ENCODE peak calls at places on chromosomes 16 and 17, in eight cellular contexts. S is glutamatergic neuron, J is cardiac muscle cell, Z is dorsolateral prefrontal cortex, F is GM23338, G is AG10803, A is fibroblast of mammary gland, N is bronchial epithelial cell. T is an unnamed sample.

GRCh38 chr17:18107061-18107460 is 1.5 kb upstream of the MYO15A start:
- DNase-seq in S (no peak), J (no peak), Z (no peak), F (no peak), G (no peak), A (no peak), N (no peak), T (no peak)

GRCh38 chr17:10151667-10152496 is 46.5 kb downstream of the GAS7 start:
- DNase-seq in S (no peak), J (no peak), Z (no peak), F (no peak), G (no peak), A (no peak), N (no peak), T (no peak)

GRCh38 chr16:86619263-86619935 is 41.0 kb downstream of the FOXL1 start:
- DNase-seq in S (no peak), J (no peak), Z (no peak), F (peak), G (peak), A (peak), N (no peak), T (no peak)

GRCh38 chr17:37490638-37491614 is 1.2 kb downstream of the DUSP14 start:
- DNase-seq in S (no peak), J (peak), Z (peak), F (peak), G (peak), A (peak), N (peak), T (peak)

GRCh38 chr16:30700491-30700890 is 1.5 kb downstream of the SRCAP start:
- DNase-seq in S (no peak), J (peak), Z (no peak), F (no peak), G (no peak), A (peak), N (no peak), T (no peak)

GRCh38 chr17:27810211-27810901 is 10.0 kb upstream of the NOS2 start:
- DNase-seq in S (no peak), J (no peak), Z (no peak), F (peak), G (no peak), A (no peak), N (no peak), T (no peak)

GRCh38 chr17:32519769-32520701 is 33.2 kb downstream of the CDK5R1 start:
- DNase-seq in S (peak), J (no peak), Z (no peak), F (peak), G (peak), A (peak), N (peak), T (peak)

GRCh38 chr17:51164911-51165679 is 1.1 kb upstream of the NME2 start:
- DNase-seq in S (peak), J (no peak), Z (no peak), F (peak), G (no peak), A (no peak), N (no peak), T (peak)

GRCh38 chr17:17718251-17718650 is 37.0 kb downstream of the RAI1 start:
- DNase-seq in S (no peak), J (no peak), Z (no peak), F (no peak), G (no peak), A (no peak), N (no peak), T (no peak)

GRCh38 chr16:88782454-88783390 is 2.3 kb downstream of the PIEZO1 start:
- DNase-seq in S (peak), J (no peak), Z (no peak), F (no peak), G (peak), A (peak), N (peak), T (peak)

GRCh38 chr17:28347261-28347891 is 10.0 kb downstream of the POLDIP2 start:
- DNase-seq in S (no peak), J (no peak), Z (no peak), F (no peak), G (peak), A (peak), N (peak), T (no peak)

GRCh38 chr17:58331815-58332719 is 3.5 kb upstream of the TSPOAP1 start:
- DNase-seq in S (peak), J (no peak), Z (no peak), F (no peak), G (no peak), A (no peak), N (no peak), T (no peak)

GRCh38 chr16:50279142-50279865 is 13.0 kb downstream of the ADCY7 start:
- DNase-seq in S (no peak), J (no peak), Z (peak), F (no peak), G (no peak), A (no peak), N (no peak), T (no peak)

GRCh38 chr16:15888072-15888976 is at the start of gene CEP20:
- DNase-seq in S (peak), J (peak), Z (peak), F (peak), G (peak), A (peak), N (peak), T (peak)
- TF ChIP-seq CTCF in S (no peak), J (peak), Z (peak), F (no peak), G (no peak), A (no peak), N (peak), T (no peak)

GRCh38 chr16:81371106-81371505 is 56.3 kb downstream of the GAN start:
- DNase-seq in S (no peak), J (no peak), Z (no peak), F (no peak), G (peak), A (peak), N (peak), T (no peak)

GRCh38 chr16:81369888-81370504 is 55.2 kb downstream of the GAN start:
- DNase-seq in S (no peak), J (no peak), Z (no peak), F (no peak), G (no peak), A (no peak), N (no peak), T (no peak)

GRCh38 chr16:81365731-81366130 is 51.0 kb downstream of the GAN start:
- DNase-seq in S (no peak), J (no peak), Z (no peak), F (no peak), G (no peak), A (no peak), N (no peak), T (no peak)

GRCh38 chr16:81367821-81368220 is 53.1 kb downstream of the GAN start:
- DNase-seq in S (no peak), J (no peak), Z (no peak), F (no peak), G (no peak), A (no peak), N (no peak), T (no peak)

GRCh38 chr16:81366316-81366932 is 51.7 kb downstream of the GAN start:
- DNase-seq in S (no peak), J (peak), Z (no peak), F (peak), G (peak), A (peak), N (peak), T (peak)
- TF ChIP-seq CTCF in S (peak), J (peak), Z (peak), F (peak), G (peak), A (peak), N (peak), T (peak)

GRCh38 chr17:48023408-48024148 is 14.0 kb downstream of the COPZ2 start:
- DNase-seq in S (peak), J (peak), Z (peak), F (peak), G (peak), A (peak), N (peak), T (peak)

GRCh38 chr17:48025904-48026502 is 11.6 kb downstream of the COPZ2 start:
- DNase-seq in S (no peak), J (no peak), Z (no peak), F (peak), G (no peak), A (no peak), N (peak), T (no peak)

GRCh38 chr17:48022906-48023305 is 14.7 kb downstream of the COPZ2 start:
- DNase-seq in S (no peak), J (no peak), Z (no peak), F (no peak), G (no peak), A (no peak), N (no peak), T (no peak)

GRCh38 chr17:48025040-48025903 is 12.3 kb downstream of the COPZ2 start:
- DNase-seq in S (peak), J (peak), Z (peak), F (peak), G (peak), A (peak), N (peak), T (peak)

DNA sequence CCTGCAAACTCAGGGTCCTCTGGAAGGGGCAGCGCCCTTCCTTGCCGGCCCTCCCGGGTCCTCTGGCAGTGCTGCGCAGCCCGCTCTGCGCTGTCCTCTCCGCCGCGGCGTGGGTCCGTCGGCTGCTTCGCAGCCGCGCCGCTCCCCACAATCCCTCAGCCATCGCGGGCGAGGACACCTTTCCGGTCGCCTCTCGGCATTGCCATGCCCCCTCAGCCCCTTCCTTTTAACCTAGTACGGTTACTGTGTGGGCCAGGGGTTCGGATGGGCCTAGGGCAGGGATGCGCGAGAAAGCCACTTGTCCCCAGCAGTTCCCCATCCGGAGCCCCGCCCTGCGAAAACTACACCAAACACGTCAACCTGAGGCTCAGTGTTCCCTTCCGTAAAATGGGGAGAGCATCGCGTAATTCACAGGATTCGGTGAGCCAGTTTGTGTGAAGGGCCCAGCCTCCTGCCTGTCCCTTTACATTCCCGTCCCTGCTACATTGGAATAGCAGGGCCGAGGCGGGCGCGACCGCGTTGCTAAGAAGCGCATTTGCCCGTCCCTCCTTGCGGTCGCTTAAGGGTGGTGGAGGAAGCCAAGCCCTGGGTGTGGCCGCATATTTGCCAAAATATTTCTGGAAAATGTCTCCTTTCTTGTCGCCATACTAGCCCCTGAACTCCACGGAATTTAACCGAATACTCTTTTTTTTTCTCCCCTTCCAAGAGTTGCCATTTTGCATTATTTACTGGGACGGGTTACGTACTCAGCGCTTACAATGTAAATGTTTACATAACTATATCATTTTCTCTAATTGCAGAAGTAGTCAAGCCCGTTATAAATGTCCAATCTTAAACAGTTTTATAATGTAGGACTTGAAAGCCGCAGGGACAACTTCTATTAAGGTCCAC is 13.2 kb downstream of the COPZ2 start:
- DNase-seq in S (peak), J (peak), Z (no peak), F (peak), G (peak), A (peak), N (no peak), T (peak)
- TF ChIP-seq CTCF in S (no peak), J (no peak), Z (no peak), F (no peak), G (no peak), A (no peak), N (no peak), T (no peak)

GRCh38 chr17:82035956-82036633 is 1.4 kb downstream of the DCXR start:
- DNase-seq in S (no peak), J (no peak), Z (no peak), F (no peak), G (no peak), A (no peak), N (no peak), T (no peak)

GRCh38 chr17:82037889-82038195 is 345 bp upstream of the DCXR start:
- DNase-seq in S (no peak), J (no peak), Z (no peak), F (no peak), G (no peak), A (no peak), N (no peak), T (no peak)

GRCh38 chr17:82036634-82037112 is 824 bp downstream of the DCXR start:
- DNase-seq in S (no peak), J (no peak), Z (no peak), F (no peak), G (no peak), A (no peak), N (no peak), T (no peak)

GRCh38 chr17:82035488-82035887 is 2.0 kb downstream of the DCXR start:
- DNase-seq in S (no peak), J (no peak), Z (no peak), F (no peak), G (no peak), A (no peak), N (no peak), T (no peak)

DNA sequence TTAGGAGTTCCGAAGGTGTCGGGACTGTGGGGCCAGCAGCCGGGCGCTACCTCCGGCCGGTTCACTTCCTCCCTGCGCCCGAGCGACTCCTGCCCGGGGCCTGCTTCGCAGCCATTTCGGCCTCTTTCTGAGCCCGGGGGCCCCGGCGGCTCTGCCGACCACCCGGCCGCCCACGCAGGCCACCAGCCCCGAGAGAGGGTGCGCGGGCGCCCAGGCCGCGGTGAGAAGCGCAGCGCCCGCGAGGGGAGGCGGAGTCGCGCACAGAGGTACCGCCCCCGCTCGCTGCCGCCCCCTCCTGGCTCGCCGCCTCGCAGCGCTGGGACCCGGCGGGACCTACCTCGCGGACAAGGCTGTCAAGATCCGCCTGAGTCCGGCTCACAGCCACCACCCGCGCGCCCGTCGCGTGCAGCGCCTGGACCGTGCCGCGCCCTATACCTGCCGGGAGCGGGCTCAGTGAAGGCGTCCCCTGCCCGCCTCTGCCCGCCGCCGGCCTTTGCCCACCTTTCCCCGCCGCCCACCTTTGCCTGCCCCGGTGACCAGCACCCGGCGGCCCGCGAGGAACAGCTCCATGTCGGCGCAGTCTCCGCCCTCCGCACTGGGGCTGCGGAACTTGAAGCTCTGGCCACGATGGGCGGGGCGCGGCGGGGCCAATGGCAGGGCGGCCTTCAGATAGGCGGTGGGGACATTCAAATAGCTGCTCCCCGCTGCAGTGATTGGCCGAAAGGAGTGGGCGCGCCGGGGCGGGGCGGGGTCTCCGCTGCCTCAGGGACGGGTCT is at the start of gene DCXR:
- DNase-seq in S (peak), J (peak), Z (peak), F (peak), G (peak), A (peak), N (peak), T (peak)
- TF ChIP-seq CTCF in S (peak), J (peak), Z (peak), F (peak), G (peak), A (no peak), N (peak), T (peak)

DNA sequence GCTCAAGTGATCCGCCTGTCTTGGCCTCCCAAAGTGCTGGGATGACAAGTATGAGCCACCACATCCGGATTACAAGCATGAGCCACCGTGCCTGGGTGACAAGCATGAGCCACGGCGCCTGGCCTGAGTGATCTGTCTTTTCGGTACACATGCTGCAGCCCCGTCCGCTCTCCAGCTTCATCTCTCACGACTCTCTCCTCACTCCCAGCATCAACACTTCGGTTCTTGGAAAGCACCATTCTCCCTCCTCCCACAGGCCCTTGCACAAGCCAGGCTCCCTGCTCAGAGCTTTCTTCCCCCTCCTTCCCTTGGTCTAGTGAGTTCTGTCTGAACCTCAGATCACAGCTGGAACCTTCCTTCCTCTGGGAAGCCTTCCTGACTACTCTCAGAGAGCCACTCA is 6.5 kb upstream of the NCBP3 start:
- DNase-seq in S (no peak), J (no peak), Z (peak), F (no peak), G (no peak), A (no peak), N (no peak), T (no peak)
- TF ChIP-seq CTCF in S (no peak), J (no peak), Z (no peak), F (no peak), G (no peak), A (no peak), N (no peak), T (no peak)

GRCh38 chr16:48244863-48245195 is 729 bp downstream of the LONP2 start:
- DNase-seq in S (no peak), J (no peak), Z (no peak), F (no peak), G (no peak), A (no peak), N (no peak), T (no peak)
- TF ChIP-seq CTCF in S (no peak), J (no peak), Z (no peak), F (no peak), G (no peak), A (no peak), N (no peak), T (no peak)

GRCh38 chr17:75524971-75525805 is at the start of gene LLGL2:
- DNase-seq in S (peak), J (peak), Z (peak), F (peak), G (no peak), A (no peak), N (peak), T (peak)
- TF ChIP-seq CTCF in S (no peak), J (peak), Z (peak), F (no peak), G (no peak), A (no peak), N (peak), T (no peak)

DNA sequence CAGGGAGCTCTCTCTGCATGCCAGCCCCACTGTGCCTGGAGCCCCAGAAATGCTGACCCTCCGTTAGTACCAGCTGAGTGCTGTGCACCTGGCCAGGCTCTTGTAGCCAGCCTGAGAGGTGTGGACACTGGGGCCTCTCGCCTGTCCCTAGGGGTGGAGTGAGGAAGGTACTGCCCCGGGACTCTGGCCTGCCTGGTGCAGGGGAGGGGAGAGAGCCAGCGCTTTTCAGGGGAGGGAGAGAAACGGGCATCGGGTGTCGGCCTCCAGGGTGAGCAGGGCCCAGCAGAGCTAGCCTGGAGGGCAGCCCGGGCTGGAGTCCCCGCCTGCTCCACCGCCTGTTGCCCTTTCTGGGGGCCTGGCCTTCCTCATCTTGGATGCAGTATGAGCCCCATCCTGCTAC is 13.1 kb downstream of the MAP2K3 start:
- DNase-seq in S (no peak), J (no peak), Z (no peak), F (peak), G (no peak), A (no peak), N (no peak), T (no peak)
- TF ChIP-seq CTCF in S (no peak), J (no peak), Z (no peak), F (no peak), G (no peak), A (no peak), N (no peak), T (no peak)

GRCh38 chr17:81961087-81961514 is at the start of gene NOTUM:
- DNase-seq in S (peak), J (peak), Z (no peak), F (peak), G (peak), A (no peak), N (no peak), T (peak)

GRCh38 chr17:81960130-81960958 is 643 bp downstream of the NOTUM start:
- DNase-seq in S (no peak), J (no peak), Z (no peak), F (peak), G (no peak), A (no peak), N (no peak), T (peak)

GRCh38 chr17:81957691-81958432 is 3.1 kb downstream of the NOTUM start:
- DNase-seq in S (no peak), J (no peak), Z (no peak), F (no peak), G (no peak), A (no peak), N (no peak), T (no peak)

GRCh38 chr17:81958633-81959342 is 2.2 kb downstream of the NOTUM start:
- DNase-seq in S (no peak), J (no peak), Z (no peak), F (no peak), G (no peak), A (no peak), N (no peak), T (no peak)

DNA sequence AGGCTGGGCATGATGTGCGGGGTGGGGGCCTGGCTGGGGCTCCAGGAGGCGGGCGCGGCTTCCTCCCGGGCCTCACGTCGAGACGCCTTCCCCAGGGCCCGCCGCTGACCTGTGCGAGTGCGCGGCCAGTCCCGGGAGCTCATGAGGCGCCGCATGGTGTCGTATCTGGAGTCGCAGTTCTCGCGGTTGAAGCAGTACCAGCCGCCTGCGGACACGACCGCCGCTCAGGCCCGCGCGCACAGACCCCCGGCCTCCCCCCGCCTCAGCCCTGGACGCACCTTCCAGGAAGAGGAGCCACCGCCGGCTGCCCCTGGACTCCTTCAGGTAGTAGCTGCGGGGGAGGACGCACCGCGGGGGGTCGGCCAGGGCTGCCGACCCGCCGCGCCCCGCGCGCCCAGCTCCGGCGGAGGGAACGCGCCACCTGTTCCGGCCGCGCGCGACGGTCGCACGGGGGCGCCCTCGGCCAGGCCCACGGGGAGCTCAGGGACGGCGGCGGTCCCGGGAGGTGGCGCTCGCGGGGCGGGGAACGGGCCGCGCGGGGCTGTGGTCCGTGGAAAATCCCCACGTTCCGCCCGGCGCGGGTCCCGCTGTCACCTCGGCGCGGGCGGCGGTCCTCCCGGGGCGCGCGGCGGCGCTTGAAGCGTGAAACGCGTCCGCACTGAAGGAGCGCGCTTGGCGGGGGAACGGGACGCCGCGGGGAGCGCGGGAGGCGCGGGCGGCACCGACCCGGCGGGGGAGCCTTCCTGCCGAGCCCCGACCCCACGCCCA is 1.4 kb downstream of the NOTUM start:
- DNase-seq in S (peak), J (peak), Z (peak), F (peak), G (peak), A (no peak), N (no peak), T (peak)
- TF ChIP-seq CTCF in S (peak), J (peak), Z (peak), F (no peak), G (peak), A (no peak), N (peak), T (no peak)